ENCODE peak calls at places on chromosomes 16 and 17, in five cellular contexts. E, V, N, M and P are unnamed samples.

GRCh38 chr17:82737981-82738877 is 2.8 kb downstream of the FN3K start:
- DNase-seq in V (no peak), E (no peak), M (no peak), N (no peak), P (no peak)

GRCh38 chr17:49089094-49089493 is 43.5 kb upstream of the B4GALNT2 start:
- DNase-seq in V (no peak), N (no peak), M (no peak), E (no peak), P (no peak)

GRCh38 chr17:29112780-29113295 is 67.4 kb downstream of the MYO18A start:
- DNase-seq in M (no peak), N (no peak), V (peak), E (no peak), P (no peak)

GRCh38 chr17:12623220-12623848 is 42.4 kb upstream of the MYOCD start:
- DNase-seq in V (no peak), M (no peak), N (no peak), E (no peak), P (no peak)

GRCh38 chr17:16423226-16423872 is 8.0 kb downstream of the TRPV2 start:
- DNase-seq in V (no peak), M (no peak), N (no peak), E (no peak), P (no peak)

GRCh38 chr16:47947741-47948140 is 208.1 kb downstream of the ABCC12 start:
- DNase-seq in M (no peak), E (no peak), V (no peak), N (no peak), P (no peak)

GRCh38 chr16:69410285-69410990 is 14.0 kb upstream of the CYB5B start:
- DNase-seq in N (peak), M (no peak), E (no peak), V (peak), P (no peak)

GRCh38 chr16:57149391-57149790 is 36.4 kb downstream of the PSME3IP1 start:
- DNase-seq in N (no peak), E (no peak), V (no peak), M (no peak), P (no peak)

GRCh38 chr17:55683554-55684315 is 38.9 kb downstream of the TMEM100 start:
- DNase-seq in N (no peak), M (no peak), V (no peak), E (no peak), P (no peak)

GRCh38 chr16:84312783-84313382 is 18.2 kb downstream of the WFDC1 start:
- DNase-seq in V (no peak), E (no peak), N (no peak), M (peak), P (no peak)

GRCh38 chr16:14198603-14199002 is 127.5 kb downstream of the MRTFB start:
- DNase-seq in E (no peak), M (no peak), N (no peak), V (no peak), P (no peak)

GRCh38 chr16:71930013-71930563 is 34.8 kb downstream of the IST1 start:
- DNase-seq in N (no peak), E (no peak), M (no peak), V (no peak), P (no peak)

GRCh38 chr16:27506771-27507170 is 42.9 kb downstream of the GTF3C1 start:
- DNase-seq in M (no peak), E (no peak), V (no peak), N (no peak), P (no peak)

GRCh38 chr17:74873874-74874614 is 1.2 kb upstream of the FDXR start:
- DNase-seq in N (no peak), V (no peak), E (no peak), M (no peak), P (no peak)

GRCh38 chr17:74872313-74873035 is at the start of gene FDXR:
- DNase-seq in V (no peak), M (no peak), N (no peak), E (no peak), P (no peak)

GRCh38 chr17:74871329-74872076 is 1.3 kb downstream of the FDXR start:
- DNase-seq in E (no peak), N (no peak), V (no peak), M (no peak), P (no peak)

GRCh38 chr17:74874615-74875037 is 1.8 kb upstream of the FDXR start:
- DNase-seq in M (no peak), E (no peak), V (no peak), N (no peak), P (no peak)

DNA sequence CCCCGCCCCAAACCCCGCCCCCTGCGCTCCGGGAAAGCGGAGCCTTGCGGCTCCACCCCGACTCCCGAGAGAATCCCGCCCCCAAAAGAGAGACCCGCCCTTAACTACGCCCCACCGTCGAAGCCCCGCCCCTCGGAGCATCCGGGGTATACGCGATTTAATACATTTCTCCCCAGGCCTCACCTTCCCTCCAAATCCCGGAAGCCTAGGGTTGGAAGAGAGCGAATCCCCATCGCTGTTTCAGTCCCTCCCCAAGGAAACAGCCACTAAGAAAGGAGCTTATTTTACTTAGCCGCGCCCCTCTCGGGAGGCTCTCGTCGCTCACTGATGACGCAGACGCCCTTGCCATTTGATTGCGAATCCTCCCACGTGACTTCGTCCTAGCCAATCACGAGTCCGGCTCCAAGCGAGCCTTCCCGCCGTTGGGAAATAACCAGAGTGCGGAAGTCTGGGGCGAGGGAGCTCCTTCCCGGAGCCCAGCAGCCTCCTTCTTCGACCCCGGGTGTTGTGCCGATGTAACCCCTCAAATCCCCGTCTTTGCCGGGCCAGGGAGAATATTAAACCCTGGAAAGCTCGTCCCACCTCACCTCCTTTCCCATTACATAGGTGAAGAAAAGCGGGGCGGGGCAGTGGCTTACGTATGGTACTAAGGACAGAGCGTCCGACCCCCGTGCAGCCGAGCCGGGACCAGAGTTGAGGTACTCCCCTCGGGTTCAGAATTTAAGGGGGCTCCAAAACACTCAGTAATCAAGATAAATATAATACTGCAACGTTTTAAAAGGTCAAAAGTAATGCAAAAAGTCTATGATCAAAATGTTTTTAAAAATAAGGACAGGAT is 461 bp upstream of the FDXR start:
- DNase-seq in M (peak), V (peak), N (peak), E (peak), P (peak)
- TF ChIP-seq CTCF in M (no peak), V (no peak), N (no peak), E (no peak), P (no peak)

GRCh38 chr17:81397314-81398169 is 2.3 kb downstream of the BAHCC1 start:
- DNase-seq in E (no peak), V (no peak), M (peak), N (peak), P (no peak)
- TF ChIP-seq CTCF in E (no peak), V (peak), M (peak), N (peak), P (peak)

DNA sequence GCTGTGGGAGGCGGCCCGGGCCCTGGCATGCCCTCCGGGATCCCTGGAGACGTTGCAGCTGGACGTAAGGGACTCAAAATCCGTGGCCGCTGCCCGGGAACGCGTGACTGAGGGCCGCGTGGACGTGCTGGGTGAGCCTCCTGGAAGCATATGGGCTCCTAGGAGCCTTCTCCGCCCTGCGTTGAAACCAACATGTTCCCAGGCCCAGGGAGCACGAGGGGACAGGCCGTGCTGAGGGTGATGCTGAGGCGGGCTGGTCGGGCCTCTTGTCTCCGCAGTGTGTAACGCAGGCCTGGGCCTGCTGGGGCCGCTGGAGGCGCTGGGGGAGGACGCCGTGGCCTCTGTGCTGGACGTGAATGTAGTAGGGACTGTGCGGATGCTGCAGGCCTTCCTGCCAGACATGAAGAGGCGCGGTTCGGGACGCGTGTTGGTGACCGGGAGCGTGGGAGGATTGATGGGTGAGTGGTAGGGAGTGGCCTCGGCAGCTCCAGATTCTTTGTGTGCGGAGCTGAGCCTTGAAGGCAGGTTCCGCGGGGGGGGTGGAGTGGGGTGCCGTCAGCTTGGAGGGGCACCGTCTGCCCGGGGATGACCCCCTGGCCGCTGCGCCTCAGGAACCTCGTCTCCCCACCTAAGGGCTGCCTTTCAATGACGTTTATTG is 567 bp downstream of the HSD17B1 start:
- DNase-seq in E (no peak), V (no peak), N (no peak), M (no peak), P (no peak)
- TF ChIP-seq CTCF in E (no peak), V (no peak), N (no peak), M (no peak), P (no peak)

GRCh38 chr17:45236002-45236606 is 14.4 kb downstream of the FMNL1 start:
- DNase-seq in N (no peak), E (no peak), V (no peak), M (no peak), P (no peak)
- TF ChIP-seq CTCF in N (peak), E (peak), V (no peak), M (no peak), P (peak)

DNA sequence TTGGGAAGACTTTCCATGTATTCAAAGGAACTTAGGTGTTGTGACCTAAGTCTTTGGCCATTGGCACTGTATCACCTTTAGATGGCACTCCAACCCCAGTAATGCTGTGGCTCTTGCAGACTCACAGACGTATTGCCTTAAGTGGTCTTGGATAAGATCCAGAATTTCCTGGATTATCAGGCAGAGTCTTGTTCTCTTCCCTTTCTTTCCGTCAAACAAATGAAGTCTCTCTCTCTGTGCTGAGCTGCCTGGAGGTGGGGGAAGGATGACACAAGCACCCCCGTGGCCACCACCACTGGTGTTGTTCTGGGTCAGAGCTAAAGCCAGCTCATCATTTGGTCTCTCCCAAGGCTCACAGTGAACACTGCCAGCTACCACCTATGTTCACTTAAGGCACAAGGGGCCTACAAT is 789.9 kb upstream of the KIF2B start:
- DNase-seq in E (no peak), V (peak), M (peak), N (no peak), P (no peak)
- TF ChIP-seq CTCF in E (no peak), V (peak), M (peak), N (no peak), P (no peak)

GRCh38 chr16:2468142-2468724 is 2.9 kb upstream of the NTN3 start:
- DNase-seq in E (no peak), M (no peak), N (no peak), V (no peak), P (no peak)

GRCh38 chr16:2466667-2467300 is 4.3 kb upstream of the NTN3 start:
- DNase-seq in V (no peak), N (no peak), M (no peak), E (no peak), P (no peak)

GRCh38 chr16:2468725-2469398 is 2.2 kb upstream of the NTN3 start:
- DNase-seq in M (no peak), V (no peak), E (no peak), N (no peak), P (no peak)

GRCh38 chr16:2465653-2466415 is 5.3 kb upstream of the NTN3 start:
- DNase-seq in E (no peak), V (no peak), N (no peak), M (no peak), P (no peak)

GRCh38 chr16:2467301-2468141 is 3.6 kb upstream of the NTN3 start:
- DNase-seq in N (peak), E (no peak), M (peak), V (peak), P (no peak)
- TF ChIP-seq CTCF in N (peak), E (no peak), M (no peak), V (no peak), P (peak)